ENCODE peak calls at places on chromosomes 4 and X, in six cellular contexts. E is H9, H is H1, T is ovary, U is DND-41, Z is OCI-LY7. F is an unnamed sample. For H3K4me1, the result is how much of the 10 kb centered on the place peaks cover.

GRCh38 chrX:12986164-12986779 is 11.4 kb downstream of the TMSB4X start:
- DNase-seq in H (no peak), E (no peak), U (no peak), Z (no peak), T (no peak), F (no peak)

GRCh38 chr4:55251352-55251751 is 94.7 kb upstream of the SRD5A3 start:
- DNase-seq in H (no peak), T (no peak), E (no peak), U (no peak), Z (no peak), F (no peak)

GRCh38 chrX:110180928-110181310 is 137.0 kb downstream of the AMMECR1 start:
- DNase-seq in E (no peak), T (no peak), Z (no peak), H (no peak), U (no peak), F (no peak)

GRCh38 chr4:156686120-156686519 is 285.5 kb downstream of the PDGFC start:
- DNase-seq in U (no peak), T (no peak), E (no peak), Z (no peak), H (no peak), F (no peak)

GRCh38 chrX:115058276-115058675 is 40.9 kb upstream of the IL13RA2 start:
- DNase-seq in H (no peak), U (no peak), E (no peak), Z (no peak), T (no peak), F (no peak)

GRCh38 chr4:144696376-144696775 is 50.4 kb downstream of the HHIP start:
- DNase-seq in H (no peak), E (no peak), T (no peak), Z (no peak), U (no peak), F (no peak)

GRCh38 chr4:39655206-39655605 is 16.5 kb upstream of the SMIM14 start:
- DNase-seq in E (no peak), Z (no peak), H (no peak), T (no peak), U (no peak), F (no peak)

GRCh38 chr4:182881928-182882327 is 35.3 kb downstream of the DCTD start:
- DNase-seq in Z (no peak), H (no peak), E (no peak), U (no peak), T (peak), F (no peak)

GRCh38 chrX:128504496-128504895 is 452.3 kb upstream of the ACTRT1 start:
- DNase-seq in H (no peak), T (no peak), E (no peak), Z (no peak), U (no peak), F (no peak)

GRCh38 chr4:58136611-58137010 is 1026.4 kb upstream of the IGFBP7 start:
- DNase-seq in T (no peak), U (no peak), H (no peak), Z (no peak), E (no peak), F (no peak)

GRCh38 chr4:189090174-189090814 is 850.4 kb upstream of the FRG1 start:
- DNase-seq in U (no peak), E (peak), H (no peak), Z (no peak), T (no peak), F (no peak)

GRCh38 chr4:65340382-65341109 is 329.7 kb downstream of the EPHA5 start:
- DNase-seq in E (no peak), H (no peak), Z (no peak), T (no peak), U (peak), F (no peak)

GRCh38 chrX:10217218-10217617 is 60.4 kb downstream of the CLCN4 start:
- DNase-seq in U (no peak), H (no peak), T (no peak), Z (peak), E (no peak), F (no peak)

GRCh38 chr4:84870398-84871163 is 95.9 kb downstream of the WDFY3 start:
- DNase-seq in T (no peak), U (no peak), H (peak), E (peak), Z (no peak), F (no peak)

GRCh38 chr4:101419324-101420135 is 72.2 kb upstream of the PPP3CA start:
- DNase-seq in U (peak), E (no peak), T (no peak), Z (no peak), H (no peak), F (no peak)

GRCh38 chr4:169416997-169417396 is 146.2 kb upstream of the SH3RF1 start:
- DNase-seq in U (no peak), H (no peak), Z (no peak), E (no peak), T (no peak), F (no peak)

GRCh38 chr4:151727365-151727764 is 33.4 kb downstream of the GATB start:
- DNase-seq in T (no peak), E (no peak), Z (no peak), H (no peak), U (no peak), F (no peak)

GRCh38 chr4:124564121-124564520 is 148.4 kb downstream of the ANKRD50 start:
- DNase-seq in H (no peak), T (no peak), E (no peak), Z (no peak), U (no peak), F (no peak)

GRCh38 chr4:82428526-82428968 is 1.7 kb downstream of the HNRNPDL start:
- DNase-seq in H (no peak), T (no peak), Z (no peak), E (no peak), U (no peak), F (no peak)

GRCh38 chr4:57854748-57855147 is 744.6 kb upstream of the IGFBP7 start:
- DNase-seq in T (no peak), E (no peak), Z (no peak), U (no peak), H (no peak), F (no peak)

GRCh38 chr4:185005209-185005819 is 13.0 kb upstream of the HELT start:
- DNase-seq in H (no peak), U (peak), E (peak), T (peak), Z (peak), F (peak)

GRCh38 chrX:103830848-103831247 is 1.2 kb downstream of the RAB9B start:
- DNase-seq in T (no peak), U (no peak), Z (no peak), E (no peak), H (no peak), F (no peak)

GRCh38 chr4:41282362-41282761 is 25.6 kb downstream of the UCHL1 start:
- DNase-seq in H (no peak), Z (no peak), U (no peak), T (no peak), E (no peak), F (no peak)

GRCh38 chr4:51895816-51896408 is 53.0 kb downstream of the DCUN1D4 start:
- DNase-seq in Z (peak), E (peak), H (no peak), T (peak), U (peak), F (no peak)

GRCh38 chr4:40856836-40857362 is 107.1 kb downstream of the NSUN7 start:
- DNase-seq in T (peak), U (no peak), Z (peak), E (peak), H (peak), F (no peak)

GRCh38 chr4:76745264-76745663 is 152.7 kb downstream of the SOWAHB start:
- DNase-seq in E (no peak), H (no peak), T (no peak), U (no peak), Z (no peak), F (no peak)

GRCh38 chr4:41072021-41072777 is 142.1 kb downstream of the APBB2 start:
- DNase-seq in Z (no peak), U (no peak), E (no peak), T (no peak), H (no peak), F (no peak)

GRCh38 chr4:57193164-57193810 is 83.1 kb upstream of the IGFBP7 start:
- DNase-seq in U (no peak), Z (no peak), E (no peak), H (no peak), T (no peak), F (no peak)

GRCh38 chr4:145061325-145061920 is 36.6 kb downstream of the ANAPC10 start:
- DNase-seq in H (no peak), E (no peak), Z (peak), U (no peak), T (no peak), F (no peak)

GRCh38 chr4:148058160-148058859 is 326.4 kb downstream of the ARHGAP10 start:
- DNase-seq in U (no peak), E (no peak), Z (no peak), T (no peak), H (no peak), F (no peak)

GRCh38 chr4:148061139-148061476 is 329.2 kb downstream of the ARHGAP10 start:
- DNase-seq in U (no peak), H (no peak), E (no peak), T (no peak), Z (no peak), F (no peak)

GRCh38 chr4:148060264-148061138 is 328.6 kb downstream of the ARHGAP10 start:
- DNase-seq in Z (peak), H (no peak), T (no peak), E (no peak), U (no peak), F (no peak)

GRCh38 chr4:148061795-148062194 is 329.9 kb downstream of the ARHGAP10 start:
- DNase-seq in H (no peak), Z (no peak), U (no peak), E (no peak), T (no peak), F (no peak)

GRCh38 chr4:148059617-148060180 is 327.8 kb downstream of the ARHGAP10 start:
- DNase-seq in U (no peak), T (no peak), H (no peak), Z (no peak), E (no peak), F (no peak)
- H3K4me1 ChIP-seq in U (under half), T (under half), H (under half), Z (half or more), E (under half), F (under half)

DNA sequence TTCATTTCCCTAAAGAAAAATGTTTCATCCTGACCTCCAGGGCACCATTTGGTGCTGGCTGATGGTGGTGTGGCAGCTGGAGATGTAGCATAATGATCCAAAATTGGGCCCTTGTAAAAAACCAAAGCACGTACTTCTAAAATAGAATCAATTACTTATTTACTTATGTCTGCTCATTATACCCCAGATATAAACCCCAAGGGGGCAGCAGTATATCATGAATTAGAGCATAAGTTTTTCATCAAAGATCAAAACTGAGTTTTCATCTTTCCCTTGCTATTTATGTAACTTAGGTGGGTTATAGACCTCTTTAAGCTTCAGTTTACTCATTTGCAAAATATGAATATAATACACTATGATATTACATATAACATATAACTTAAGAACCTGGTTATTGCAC is 241.1 kb downstream of the TACR3 start:
- DNase-seq in E (no peak), T (no peak), U (no peak), Z (no peak), H (no peak), F (no peak)
- TF ChIP-seq CTCF in E (no peak), T (no peak), U (peak), Z (no peak), H (no peak), F (no peak)

DNA sequence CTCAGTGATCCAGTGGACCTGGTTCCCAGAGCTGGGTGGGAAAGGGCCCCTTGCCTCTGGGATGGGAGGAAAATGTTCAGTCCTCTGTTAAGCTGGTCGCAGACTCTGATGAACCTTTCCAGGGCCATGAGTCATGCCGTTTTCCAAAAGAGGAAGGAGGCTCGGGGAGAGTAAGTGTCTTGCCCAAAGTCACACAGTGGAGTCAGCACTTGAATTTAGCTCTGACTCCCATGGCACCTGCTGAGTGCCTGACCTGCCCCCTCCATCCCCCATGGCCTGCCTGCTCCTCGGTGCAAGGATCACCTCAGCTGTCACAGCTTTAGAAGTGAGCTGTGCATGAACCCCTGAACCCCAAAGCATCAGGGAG is 14.0 kb upstream of the KIAA0232 start:
- DNase-seq in T (no peak), E (no peak), H (no peak), Z (no peak), U (no peak), F (peak)
- H3K4me1 ChIP-seq in T (under half), E (under half), H (under half), Z (under half), U (under half), F (under half)

GRCh38 chrX:37906357-37906756 is 59.0 kb upstream of the DYNLT3 start:
- DNase-seq in Z (no peak), H (no peak), E (no peak), T (no peak), U (no peak), F (no peak)

GRCh38 chrX:37904833-37905232 is 57.5 kb upstream of the DYNLT3 start:
- DNase-seq in Z (no peak), H (no peak), U (no peak), E (no peak), T (no peak), F (no peak)

GRCh38 chrX:37910186-37910585 is 62.8 kb upstream of the DYNLT3 start:
- DNase-seq in T (no peak), E (no peak), Z (no peak), U (no peak), H (no peak), F (no peak)

GRCh38 chrX:37905436-37906147 is 58.2 kb upstream of the DYNLT3 start:
- DNase-seq in Z (no peak), U (no peak), T (peak), E (peak), H (peak), F (no peak)
- TF ChIP-seq CTCF in Z (no peak), U (no peak), T (no peak), E (peak), H (no peak), F (no peak)

DNA sequence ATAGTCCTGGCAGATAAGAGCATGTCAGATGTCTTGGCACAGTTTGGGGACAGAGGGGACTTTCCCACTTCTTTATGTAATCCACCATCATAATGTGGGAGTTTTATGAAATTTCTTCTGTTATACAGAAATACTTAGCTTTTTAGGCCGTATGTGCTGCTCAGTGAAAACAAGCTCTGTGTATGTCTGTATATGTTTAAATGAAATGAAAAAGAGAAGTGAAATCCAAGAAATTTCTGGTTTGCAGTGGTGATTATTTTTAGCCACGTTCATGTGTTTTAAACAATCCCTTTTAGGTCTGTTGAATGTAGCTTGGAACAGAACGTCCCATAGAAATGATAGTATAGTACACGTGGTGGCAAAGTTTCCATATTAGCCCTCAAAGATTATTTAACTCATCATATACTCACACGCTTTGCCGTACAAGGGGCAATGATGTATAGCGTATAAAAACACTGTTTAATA is 41.0 kb downstream of the GAB1 start:
- DNase-seq in E (no peak), T (no peak), H (no peak), Z (peak), U (no peak), F (no peak)
- H3K4me1 ChIP-seq in E (under half), T (under half), H (under half), Z (half or more), U (under half), F (half or more)

GRCh38 chrX:149908308-149908707 is 21.1 kb upstream of the HSFX4 start:
- DNase-seq in U (no peak), T (no peak), Z (no peak), E (no peak), H (no peak), F (no peak)

GRCh38 chrX:149910178-149910695 is 19.1 kb upstream of the HSFX4 start:
- DNase-seq in T (no peak), U (no peak), E (no peak), H (no peak), Z (no peak), F (no peak)

GRCh38 chrX:149909324-149910177 is 19.8 kb upstream of the HSFX4 start:
- DNase-seq in U (no peak), T (no peak), Z (no peak), E (no peak), H (no peak), F (no peak)

GRCh38 chrX:149903889-149904748 is 23.1 kb downstream of the MAGEA8 start:
- DNase-seq in E (no peak), U (no peak), Z (no peak), T (no peak), H (no peak), F (no peak)

GRCh38 chrX:149908727-149909126 is 20.6 kb upstream of the HSFX4 start:
- DNase-seq in Z (no peak), H (no peak), E (no peak), T (no peak), U (no peak), F (no peak)
- TF ChIP-seq CTCF in Z (no peak), H (no peak), E (no peak), T (no peak), U (no peak), F (no peak)

DNA sequence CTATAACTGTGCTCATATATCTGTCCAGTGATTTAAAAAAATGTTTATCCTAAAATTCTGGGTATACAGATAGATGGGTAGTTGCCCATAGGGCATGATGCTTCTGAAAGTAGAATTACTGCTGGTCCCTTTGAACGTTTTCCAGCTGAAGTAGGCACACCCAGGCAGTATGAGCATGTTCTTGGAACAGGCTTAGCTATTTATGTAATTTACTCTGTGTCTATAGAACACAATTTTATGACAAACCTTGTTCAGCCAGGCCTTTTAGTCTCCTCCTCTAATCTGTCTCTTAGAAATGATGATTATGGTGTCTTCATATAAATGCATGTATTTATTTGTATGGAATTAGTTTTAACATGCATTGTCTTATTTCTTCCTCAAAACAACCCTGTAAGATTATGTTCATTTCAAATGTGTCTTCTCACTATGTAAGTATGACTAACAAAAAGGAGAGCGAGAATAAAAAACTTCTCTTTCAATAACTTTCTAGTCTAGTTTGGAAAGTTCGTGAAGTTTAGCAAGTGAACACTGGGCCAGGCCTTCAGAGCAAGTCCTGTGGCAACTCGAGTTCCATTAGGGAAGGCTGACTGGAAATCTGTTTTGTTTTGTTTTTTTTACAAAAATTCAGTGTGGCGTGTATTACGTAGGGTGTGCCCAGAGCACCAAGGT is 142.0 kb downstream of the AFF1 start:
- DNase-seq in H (no peak), U (no peak), T (no peak), Z (no peak), E (no peak), F (no peak)
- H3K4me1 ChIP-seq in H (under half), U (under half), T (under half), Z (under half), E (under half), F (under half)

DNA sequence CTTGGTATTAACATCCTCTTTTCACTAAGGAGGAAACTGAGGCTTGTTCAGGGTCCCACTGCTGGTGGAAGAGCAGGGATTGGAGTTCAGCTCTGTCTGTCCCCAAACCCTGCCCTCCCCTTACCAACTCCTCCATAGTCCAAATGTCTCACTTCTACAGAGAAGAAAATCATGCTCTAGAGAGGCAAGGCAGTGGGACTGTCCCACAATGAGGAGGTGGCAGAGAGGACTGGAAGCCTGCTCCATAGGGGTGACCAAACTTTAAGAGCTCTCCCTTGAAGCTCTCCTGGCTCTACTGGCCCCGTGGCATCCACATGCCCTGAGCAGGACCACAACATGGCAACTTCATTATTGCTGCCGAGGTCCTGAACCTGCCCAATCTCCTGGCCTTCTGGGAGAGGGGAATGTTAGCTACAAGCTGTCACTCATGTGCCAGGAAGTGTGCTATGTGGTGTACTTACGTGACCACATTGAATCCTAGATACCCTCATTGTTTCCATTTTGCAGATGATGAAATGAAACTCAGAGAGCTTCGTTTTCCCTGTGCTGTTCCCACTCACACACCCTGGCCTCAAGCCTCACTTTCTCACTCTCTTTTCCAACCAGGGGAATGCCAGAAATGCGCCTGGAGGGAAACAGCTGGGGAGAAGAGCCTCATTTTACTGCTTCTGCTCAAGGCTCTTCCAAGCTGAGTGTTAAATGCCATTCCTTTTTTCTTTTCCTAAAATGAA is 71.5 kb downstream of the ANAPC4 start:
- DNase-seq in U (no peak), E (peak), H (no peak), Z (no peak), T (no peak), F (no peak)
- TF ChIP-seq CTCF in U (no peak), E (no peak), H (no peak), Z (no peak), T (no peak), F (no peak)

GRCh38 chrX:151982217-151982616 is 7.7 kb upstream of the GABRE start:
- DNase-seq in Z (no peak), E (no peak), H (no peak), U (no peak), T (no peak), F (no peak)
- H3K4me1 ChIP-seq in Z (under half), E (under half), H (under half), U (under half), T (under half), F (under half)